ENCODE peak calls at places on chromosome X, in seven cellular contexts. G, I, A, X, L, J and T are unnamed samples.
A peak's percentile ranks its signal among the peaks of the same experiment; 100 is the strongest.

GRCh38 chrX:153769158-153769864 is 5.3 kb downstream of the PLXNB3 start:
- DNase-seq in G (peak; percentile 34), I (no peak), A (no peak), X (no peak), L (no peak), J (no peak), T (peak; percentile 17)

GRCh38 chrX:150767475-150768131 is 74.4 kb downstream of the MTMR1 start:
- DNase-seq in G (no peak), I (peak; percentile 76), A (no peak), X (no peak), L (no peak), J (peak; percentile 35), T (peak; percentile 17)

GRCh38 chrX:15202458-15203177 is 67.3 kb downstream of the ASB9 start:
- DNase-seq in G (no peak), I (peak; percentile 83), A (no peak), X (no peak), L (no peak), J (peak; percentile 55), T (no peak)

GRCh38 chrX:67781132-67781531 is 237.3 kb downstream of the AR start:
- DNase-seq in G (no peak), I (no peak), A (no peak), X (no peak), L (no peak), J (peak; percentile 65), T (no peak)

GRCh38 chrX:65731684-65732289 is 64.3 kb downstream of the MSN start:
- DNase-seq in G (no peak), I (no peak), A (no peak), X (no peak), L (no peak), J (no peak), T (no peak)

GRCh38 chrX:119118780-119119395 is 8.7 kb downstream of the KIAA1210 start:
- DNase-seq in G (peak; percentile 53), I (peak; percentile 41), A (peak; percentile 55), X (no peak), L (peak; percentile 58), J (peak; percentile 32), T (peak; percentile 63)

GRCh38 chrX:39688576-39689373 is 409.0 kb downstream of the BCOR start:
- DNase-seq in G (peak; percentile 54), I (no peak), A (peak; percentile 21), X (no peak), L (peak; percentile 95), J (no peak), T (peak; percentile 41)

GRCh38 chrX:103792916-103793540 is 16.4 kb downstream of the PLP1 start:
- DNase-seq in G (no peak), I (peak; percentile 61), A (no peak), X (no peak), L (no peak), J (peak; percentile 48), T (no peak)

GRCh38 chrX:107712231-107713204 is 63.1 kb downstream of the TSC22D3 start:
- DNase-seq in G (peak; percentile 40), I (peak; percentile 1), A (peak; percentile 49), X (no peak), L (no peak), J (no peak), T (no peak)

GRCh38 chrX:39205467-39205866 is 404.2 kb downstream of the MID1IP1 start:
- DNase-seq in G (no peak), I (no peak), A (no peak), X (no peak), L (no peak), J (no peak), T (no peak)

GRCh38 chrX:108732630-108733321 is 3.6 kb downstream of the IRS4 start:
- DNase-seq in G (peak; percentile 9), I (no peak), A (no peak), X (no peak), L (peak; percentile 67), J (no peak), T (peak; percentile 15)

GRCh38 chrX:101450052-101450451 is 35.2 kb upstream of the ARMCX4 start:
- DNase-seq in G (no peak), I (no peak), A (no peak), X (no peak), L (no peak), J (no peak), T (no peak)

GRCh38 chrX:1391370-1391706 is 575 bp downstream of the SLC25A6 start:
- DNase-seq in G (peak; percentile 97), I (no peak), A (peak; percentile 97), X (peak; percentile 53), L (peak; percentile 91), J (no peak), T (peak; percentile 96)

GRCh38 chrX:119990995-119991787 is 47.6 kb upstream of the NKAP start:
- DNase-seq in G (peak; percentile 50), I (no peak), A (no peak), X (no peak), L (peak; percentile 45), J (no peak), T (peak; percentile 59)

GRCh38 chrX:106378616-106379015 is 210.5 kb downstream of the PWWP3B start:
- DNase-seq in G (no peak), I (no peak), A (no peak), X (no peak), L (no peak), J (no peak), T (no peak)

GRCh38 chrX:72125331-72126047 is 6.2 kb downstream of the RTL5 start:
- DNase-seq in G (no peak), I (no peak), A (no peak), X (no peak), L (no peak), J (no peak), T (no peak)

GRCh38 chrX:151737494-151737893 is 2.9 kb downstream of the CNGA2 start:
- DNase-seq in G (no peak), I (no peak), A (no peak), X (no peak), L (no peak), J (no peak), T (no peak)